ENCODE peak calls at places on chromosomes 2 and 18, in six cellular contexts. U, P, J, C, M and A are unnamed samples.
A peak's percentile ranks its signal among the peaks of the same experiment; 100 is the strongest.

GRCh38 chr2:145801210-145801609 is 1281.3 kb upstream of the ZEB2 start:
- DNase-seq in U (no peak), P (no peak), J (no peak), C (no peak), M (no peak), A (no peak)

GRCh38 chr2:235534608-235535422 is 41.0 kb downstream of the AGAP1 start:
- DNase-seq in U (no peak), P (no peak), J (no peak), C (no peak), M (no peak), A (no peak)

GRCh38 chr2:71713581-71714580 is 260.5 kb downstream of the DYSF start:
- DNase-seq in U (no peak), P (no peak), J (no peak), C (peak; percentile 42), M (peak; percentile 82), A (peak; percentile 93)

GRCh38 chr18:5152335-5153020 is 44.6 kb downstream of the AKAIN1 start:
- DNase-seq in U (no peak), P (no peak), J (no peak), C (no peak), M (no peak), A (no peak)

GRCh38 chr2:127084611-127085031 is 22.3 kb downstream of the BIN1 start:
- DNase-seq in U (peak; percentile 53), P (no peak), J (no peak), C (no peak), M (no peak), A (peak; percentile 55)

GRCh38 chr18:3037423-3037915 is 24.5 kb upstream of the LPIN2 start:
- DNase-seq in U (peak; percentile 85), P (peak; percentile 98), J (no peak), C (no peak), M (peak; percentile 59), A (peak; percentile 77)

GRCh38 chr2:64649626-64650025 is 4.1 kb downstream of the SERTAD2 start:
- DNase-seq in U (no peak), P (peak; percentile 53), J (peak; percentile 48), C (no peak), M (peak; percentile 87), A (no peak)

GRCh38 chr2:62197017-62197586 is 1.2 kb downstream of the B3GNT2 start:
- DNase-seq in U (peak; percentile 68), P (peak; percentile 43), J (no peak), C (no peak), M (peak; percentile 87), A (no peak)

GRCh38 chr18:5144629-5145028 is 52.4 kb downstream of the AKAIN1 start:
- DNase-seq in U (peak; percentile 2), P (no peak), J (no peak), C (no peak), M (no peak), A (peak; percentile 5)

GRCh38 chr18:75378674-75379315 is 48.7 kb downstream of the SMIM21 start:
- DNase-seq in U (no peak), P (no peak), J (no peak), C (no peak), M (no peak), A (no peak)

GRCh38 chr2:64727843-64728463 is 74.2 kb upstream of the SERTAD2 start:
- DNase-seq in U (peak; percentile 36), P (no peak), J (no peak), C (no peak), M (no peak), A (no peak)

GRCh38 chr18:76721207-76721996 is 101.0 kb upstream of the ZNF236 start:
- DNase-seq in U (no peak), P (no peak), J (no peak), C (no peak), M (peak; percentile 71), A (no peak)

GRCh38 chr2:102141915-102142828 is at the start of gene IL1R1:
- DNase-seq in U (peak; percentile 71), P (peak; percentile 60), J (peak; percentile 89), C (peak; percentile 78), M (peak; percentile 95), A (peak; percentile 70)

GRCh38 chr2:127560201-127560928 is 24.9 kb downstream of the MYO7B start:
- DNase-seq in U (no peak), P (peak; percentile 28), J (no peak), C (no peak), M (no peak), A (peak; percentile 13)

GRCh38 chr2:63544017-63544627 is 44.2 kb downstream of the WDPCP start:
- DNase-seq in U (peak; percentile 45), P (no peak), J (no peak), C (no peak), M (no peak), A (peak; percentile 27)

GRCh38 chr2:76546207-76546606 is 835.5 kb upstream of the GCFC2 start:
- DNase-seq in U (no peak), P (no peak), J (no peak), C (no peak), M (no peak), A (no peak)
- TF ChIP-seq CTCF in U (no peak), P (no peak), J (no peak), C (no peak), M (no peak), A (no peak)

GRCh38 chr2:68766378-68766845 is 31.8 kb downstream of the ARHGAP25 start:
- DNase-seq in U (peak; percentile 98), P (no peak), J (peak; percentile 33), C (peak; percentile 70), M (peak; percentile 86), A (no peak)
- H3K4me3 ChIP-seq in U (peak overlapping the region; percentile 37), P (no peak overlapping the region), J (no peak overlapping the region), C (no peak overlapping the region), M (no peak overlapping the region), A (no peak overlapping the region)

GRCh38 chr2:188983427-188984101 is 9.4 kb downstream of the COL3A1 start:
- DNase-seq in U (no peak), P (peak; percentile 41), J (no peak), C (no peak), M (no peak), A (peak; percentile 87)
- TF ChIP-seq CTCF in U (peak; percentile 9), P (peak; percentile 47), J (no peak), C (peak; percentile 59), M (no peak), A (peak; percentile 66)

GRCh38 chr2:96218508-96219131 is 10.0 kb upstream of the STARD7 start:
- DNase-seq in U (peak; percentile 64), P (no peak), J (no peak), C (no peak), M (no peak), A (no peak)
- H3K4me3 ChIP-seq in U (no peak overlapping the region), P (no peak overlapping the region), J (no peak overlapping the region), C (no peak overlapping the region), M (no peak overlapping the region), A (no peak overlapping the region)

DNA sequence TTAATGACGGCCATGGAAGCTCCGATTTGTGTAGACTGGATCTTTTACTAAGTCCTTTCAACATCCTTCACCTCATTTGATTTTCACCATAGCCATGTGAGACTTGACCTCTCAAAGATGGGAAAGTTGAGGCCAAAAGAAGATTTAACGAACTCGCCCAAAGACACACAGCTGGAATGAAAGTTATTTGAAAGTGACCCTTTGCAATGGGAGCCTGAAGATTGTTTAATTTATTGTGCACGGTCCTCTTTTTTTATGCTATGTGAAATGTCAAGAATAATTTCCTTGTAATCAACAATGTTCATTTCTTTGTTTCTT is 58.0 kb upstream of the COPS8 start:
- DNase-seq in U (no peak), P (no peak), J (no peak), C (no peak), M (no peak), A (no peak)
- TF ChIP-seq CTCF in U (no peak), P (no peak), J (no peak), C (no peak), M (no peak), A (no peak)

DNA sequence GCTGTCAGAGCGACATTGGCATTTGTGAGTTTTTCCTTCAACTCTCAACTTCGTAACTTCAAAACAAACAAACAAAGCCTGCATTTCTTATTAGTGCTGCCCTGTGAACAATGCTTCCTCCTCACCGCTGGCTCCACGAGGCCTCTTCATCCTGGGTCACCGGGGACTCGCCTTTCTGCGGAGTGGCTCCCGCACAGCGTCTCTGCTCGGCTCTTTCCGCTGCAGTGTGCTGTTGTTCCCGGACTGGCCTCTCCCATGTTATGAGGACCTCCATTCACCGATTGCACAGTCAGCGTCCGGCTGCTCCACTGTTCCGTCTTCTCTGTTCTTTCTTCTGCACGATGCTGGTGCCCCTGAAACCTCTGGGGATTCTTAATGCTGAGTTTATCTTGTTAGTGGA is 16.2 kb downstream of the COLEC11 start:
- DNase-seq in U (no peak), P (no peak), J (no peak), C (no peak), M (peak; percentile 43), A (no peak)
- H3K4me3 ChIP-seq in U (no peak overlapping the region), P (no peak overlapping the region), J (no peak overlapping the region), C (no peak overlapping the region), M (no peak overlapping the region), A (no peak overlapping the region)

GRCh38 chr2:100509066-100509465 is 38.8 kb downstream of the NMS start:
- DNase-seq in U (no peak), P (no peak), J (no peak), C (no peak), M (no peak), A (no peak)
- TF ChIP-seq CTCF in U (no peak), P (no peak), J (no peak), C (no peak), M (no peak), A (no peak)

DNA sequence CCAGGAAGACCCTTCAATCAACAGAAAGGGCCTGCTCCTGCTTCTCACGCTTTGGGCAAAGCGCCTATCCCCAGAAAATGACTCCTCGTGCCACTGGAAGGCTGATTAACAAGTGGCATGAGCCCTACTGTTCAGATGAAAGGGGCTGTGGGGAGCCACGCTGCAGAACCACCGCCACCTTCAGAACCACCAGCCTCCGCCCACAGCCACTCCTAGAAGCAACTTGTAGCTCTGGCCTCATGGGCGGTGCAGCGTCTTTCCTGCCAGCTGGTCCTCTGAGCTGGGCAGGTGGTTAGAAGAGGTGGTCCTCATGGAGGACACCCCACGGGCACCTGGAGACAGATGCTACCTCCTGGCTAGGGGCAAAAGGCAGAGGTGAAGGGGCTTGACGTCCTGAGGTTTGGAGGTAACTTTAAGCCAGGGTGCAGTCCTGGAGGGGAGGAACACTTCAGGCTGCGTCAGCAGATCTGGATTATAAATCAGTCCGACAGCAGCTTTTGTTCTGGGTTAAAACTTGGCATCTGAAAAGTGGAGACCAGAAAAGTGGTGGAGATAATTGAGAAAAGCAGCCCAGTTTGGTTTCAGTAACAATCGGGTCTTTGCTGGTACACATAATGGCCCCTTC is 863 bp upstream of the SEMA4C start:
- DNase-seq in U (no peak), P (no peak), J (no peak), C (peak; percentile 61), M (peak; percentile 93), A (no peak)
- H3K4me3 ChIP-seq in U (no peak overlapping the region), P (peak overlapping the region; percentile 100), J (peak overlapping the region; percentile 97), C (peak overlapping the region; percentile 97), M (no peak overlapping the region), A (peak overlapping the region; percentile 77)